ENCODE peak calls at places on chromosomes 7 and 10, in five cellular contexts. P is iPS DF 19.7, H is HCEC 1CT, A is NCI-H82, V is ACHN. Z is an unnamed sample.
A peak's percentile ranks its signal among the peaks of the same experiment; 100 is the strongest.

GRCh38 chr7:103809229-103809994 is 180.0 kb downstream of the RELN start:
- DNase-seq in P (no peak), H (no peak), A (no peak), V (peak; percentile 12), Z (no peak)

GRCh38 chr10:13659887-13660544 is 73.3 kb downstream of the PRPF18 start:
- DNase-seq in P (no peak), H (peak; percentile 46), A (peak; percentile 57), V (peak; percentile 34), Z (peak; percentile 81)

GRCh38 chr7:56291-56913 is 136.0 kb upstream of the FAM20C start:
- DNase-seq in P (no peak), H (no peak), A (no peak), V (no peak), Z (no peak)

GRCh38 chr10:124996127-124996853 is 54.4 kb downstream of the ZRANB1 start:
- DNase-seq in P (no peak), H (no peak), A (no peak), V (no peak), Z (no peak)

GRCh38 chr7:124088590-124088989 is 55.7 kb upstream of the TMEM229A start:
- DNase-seq in P (no peak), H (peak; percentile 19), A (no peak), V (no peak), Z (peak; percentile 13)

GRCh38 chr10:79060641-79061255 is 8.0 kb upstream of the ZMIZ1 start:
- DNase-seq in P (no peak), H (no peak), A (no peak), V (no peak), Z (no peak)

GRCh38 chr7:36430171-36430570 is 40.5 kb downstream of the ANLN start:
- DNase-seq in P (no peak), H (no peak), A (no peak), V (no peak), Z (peak; percentile 5)

GRCh38 chr10:51960494-51960895 is 261.1 kb upstream of the CSTF2T start:
- DNase-seq in P (no peak), H (peak; percentile 56), A (peak; percentile 73), V (peak; percentile 47), Z (peak; percentile 78)

GRCh38 chr7:107201795-107202450 is 33.1 kb downstream of the HBP1 start:
- DNase-seq in P (no peak), H (no peak), A (peak; percentile 77), V (peak; percentile 55), Z (peak; percentile 46)

GRCh38 chr7:102991540-102992214 is 78.9 kb downstream of the LRRC17 start:
- DNase-seq in P (no peak), H (peak; percentile 97), A (no peak), V (peak; percentile 94), Z (peak; percentile 97)

GRCh38 chr10:25815236-25815635 is 118.8 kb upstream of the MYO3A start:
- DNase-seq in P (no peak), H (no peak), A (no peak), V (no peak), Z (peak; percentile 59)

Z was measured in cardiac fibroblast.